ENCODE peak calls at places on chromosomes 3 and 15, in four cellular contexts. V, G, E and K are unnamed samples.

GRCh38 chr3:194333981-194334320 is 17.2 kb downstream of the CPN2 start:
- DNase-seq in V (no peak), G (no peak), E (no peak), K (no peak)

GRCh38 chr3:108100906-108101305 is 10.1 kb upstream of the CD47 start:
- DNase-seq in V (no peak), G (no peak), E (no peak), K (no peak)

GRCh38 chr15:41568350-41569017 is 9.5 kb downstream of the TYRO3 start:
- DNase-seq in V (peak; percentile 59), G (no peak), E (no peak), K (no peak)

GRCh38 chr15:92963794-92964193 is 63.7 kb downstream of the CHD2 start:
- DNase-seq in V (no peak), G (no peak), E (no peak), K (no peak)

GRCh38 chr3:102353804-102354203 is 81.0 kb upstream of the ZPLD1 start:
- DNase-seq in V (no peak), G (no peak), E (no peak), K (no peak)

GRCh38 chr15:31459011-31459748 is 132.5 kb downstream of the KLF13 start:
- DNase-seq in V (no peak), G (peak; percentile 20), E (peak; percentile 44), K (no peak)

GRCh38 chr15:31469801-31470545 is 143.3 kb downstream of the KLF13 start:
- DNase-seq in V (no peak), G (no peak), E (peak; percentile 31), K (no peak)

GRCh38 chr3:43348852-43349574 is 62.7 kb downstream of the SNRK start:
- DNase-seq in V (no peak), G (no peak), E (no peak), K (no peak)

GRCh38 chr3:58441514-58442450 is 8.2 kb upstream of the PDHB start:
- DNase-seq in V (no peak), G (no peak), E (no peak), K (no peak)

GRCh38 chr3:63656791-63657190 is 4.3 kb downstream of the SNTN start:
- DNase-seq in V (no peak), G (no peak), E (no peak), K (no peak)

GRCh38 chr15:70505411-70505919 is 257.9 kb downstream of the UACA start:
- DNase-seq in V (peak; percentile 55), G (no peak), E (no peak), K (no peak)

GRCh38 chr15:44584162-44584749 is 47.3 kb downstream of the EIF3J start:
- DNase-seq in V (peak; percentile 84), G (no peak), E (no peak), K (no peak)

GRCh38 chr3:49017978-49018706 is at the start of gene DALRD3:
- DNase-seq in V (peak; percentile 92), G (peak; percentile 84), E (peak; percentile 84), K (no peak)

GRCh38 chr15:37016287-37016686 is 84.1 kb downstream of the MEIS2 start:
- DNase-seq in V (no peak), G (no peak), E (no peak), K (no peak)

GRCh38 chr3:115099115-115099884 is 47.8 kb downstream of the ZBTB20 start:
- DNase-seq in V (no peak), G (no peak), E (no peak), K (no peak)

GRCh38 chr15:75861750-75862402 is 18.6 kb downstream of the UBE2Q2 start:
- DNase-seq in V (no peak), G (no peak), E (no peak), K (no peak)

GRCh38 chr3:38067508-38068233 is 28.7 kb downstream of the DLEC1 start:
- DNase-seq in V (no peak), G (no peak), E (no peak), K (no peak)

GRCh38 chr3:99920530-99921376 is 103.1 kb downstream of the CMSS1 start:
- DNase-seq in V (no peak), G (peak; percentile 90), E (peak; percentile 87), K (peak; percentile 45)

GRCh38 chr15:57003418-57003817 is 85.0 kb downstream of the TCF12 start:
- DNase-seq in V (no peak), G (no peak), E (no peak), K (no peak)

GRCh38 chr3:88003115-88003755 is 55.6 kb downstream of the CGGBP1 start:
- DNase-seq in V (no peak), G (no peak), E (no peak), K (no peak)

GRCh38 chr3:119810018-119810435 is 28.1 kb downstream of the NR1I2 start:
- DNase-seq in V (peak; percentile 89), G (no peak), E (no peak), K (no peak)

GRCh38 chr3:181694805-181695660 is 16.7 kb upstream of the SOX2 start:
- DNase-seq in V (peak; percentile 71), G (no peak), E (no peak), K (peak; percentile 31)

GRCh38 chr15:31360843-31361763 is 34.5 kb downstream of the KLF13 start:
- DNase-seq in V (peak; percentile 97), G (no peak), E (no peak), K (no peak)

GRCh38 chr3:5009506-5010100 is 30.4 kb downstream of the BHLHE40 start:
- DNase-seq in V (peak; percentile 66), G (no peak), E (peak; percentile 38), K (no peak)

GRCh38 chr3:128490650-128491070 is 2.3 kb downstream of the GATA2 start:
- DNase-seq in V (no peak), G (peak; percentile 69), E (no peak), K (no peak)

GRCh38 chr3:188197388-188197847 is 43.5 kb downstream of the LPP start:
- DNase-seq in V (no peak), G (peak; percentile 57), E (no peak), K (no peak)

GRCh38 chr3:44235604-44236484 is 5.8 kb upstream of the TOPAZ1 start:
- DNase-seq in V (peak; percentile 77), G (peak; percentile 81), E (peak; percentile 72), K (no peak)

GRCh38 chr15:68256675-68257450 is 20.7 kb upstream of the FEM1B start:
- DNase-seq in V (peak; percentile 92), G (peak; percentile 94), E (peak; percentile 95), K (peak; percentile 92)

GRCh38 chr3:64684715-64685261 is 3.0 kb downstream of the ADAMTS9 start:
- DNase-seq in V (no peak), G (peak; percentile 81), E (peak; percentile 88), K (no peak)

GRCh38 chr3:64685331-64685799 is 2.4 kb downstream of the ADAMTS9 start:
- DNase-seq in V (peak; percentile 70), G (no peak), E (peak; percentile 92), K (no peak)

GRCh38 chr3:64687381-64687780 is 419 bp downstream of the ADAMTS9 start:
- DNase-seq in V (peak; percentile 65), G (no peak), E (peak; percentile 69), K (no peak)

GRCh38 chr3:64686446-64686908 is 1.3 kb downstream of the ADAMTS9 start:
- DNase-seq in V (no peak), G (no peak), E (no peak), K (no peak)

GRCh38 chr3:64685800-64686445 is 1.9 kb downstream of the ADAMTS9 start:
- DNase-seq in V (peak; percentile 86), G (peak; percentile 89), E (peak; percentile 97), K (peak; percentile 13)
- TF ChIP-seq CTCF in V (peak; percentile 51), G (no peak), E (no peak), K (peak; percentile 36)

GRCh38 chr3:10694194-10694593 is 121.8 kb upstream of the SLC6A11 start:
- DNase-seq in V (no peak), G (no peak), E (no peak), K (no peak)

GRCh38 chr3:10700821-10701220 is 115.2 kb upstream of the SLC6A11 start:
- DNase-seq in V (no peak), G (no peak), E (no peak), K (no peak)

GRCh38 chr3:10695595-10696285 is 120.3 kb upstream of the SLC6A11 start:
- DNase-seq in V (no peak), G (no peak), E (no peak), K (peak; percentile 75)

GRCh38 chr3:10693457-10693856 is 122.6 kb upstream of the SLC6A11 start:
- DNase-seq in V (no peak), G (no peak), E (no peak), K (no peak)

DNA sequence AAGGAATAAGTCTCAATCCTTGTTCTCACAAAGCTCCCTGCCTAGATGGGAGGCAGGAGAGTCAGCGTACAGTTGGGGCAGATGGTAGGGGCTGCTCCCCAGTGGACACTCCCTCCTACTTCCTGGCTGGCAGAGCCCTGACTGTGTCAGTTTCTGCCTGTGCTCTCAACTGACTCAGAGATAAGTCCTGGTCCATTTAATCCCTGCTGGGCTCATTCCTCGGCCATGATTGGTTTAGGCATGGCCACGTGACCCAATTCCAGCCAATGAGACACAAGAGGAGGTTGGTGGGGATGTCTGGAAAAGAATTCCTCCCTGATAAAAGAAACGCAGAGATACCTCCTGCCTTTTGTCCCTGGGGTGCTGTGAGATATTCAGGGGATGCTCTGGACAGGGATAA is 118.1 kb upstream of the SLC6A11 start:
- DNase-seq in V (no peak), G (no peak), E (no peak), K (no peak)
- H3K27me3 ChIP-seq in V (peaks cover 11% of the 10 kb centered on the region), G (peaks cover 27% of the 10 kb centered on the region), E (peaks cover 11% of the 10 kb centered on the region), K (no peaks in the 10 kb centered on the region)

GRCh38 chr3:60983906-60984305 is 267.3 kb downstream of the FHIT start:
- DNase-seq in V (no peak), G (no peak), E (no peak), K (no peak)

GRCh38 chr3:60992395-60992794 is 258.9 kb downstream of the FHIT start:
- DNase-seq in V (no peak), G (no peak), E (no peak), K (no peak)

GRCh38 chr3:60989893-60990740 is 261.1 kb downstream of the FHIT start:
- DNase-seq in V (no peak), G (no peak), E (no peak), K (no peak)

DNA sequence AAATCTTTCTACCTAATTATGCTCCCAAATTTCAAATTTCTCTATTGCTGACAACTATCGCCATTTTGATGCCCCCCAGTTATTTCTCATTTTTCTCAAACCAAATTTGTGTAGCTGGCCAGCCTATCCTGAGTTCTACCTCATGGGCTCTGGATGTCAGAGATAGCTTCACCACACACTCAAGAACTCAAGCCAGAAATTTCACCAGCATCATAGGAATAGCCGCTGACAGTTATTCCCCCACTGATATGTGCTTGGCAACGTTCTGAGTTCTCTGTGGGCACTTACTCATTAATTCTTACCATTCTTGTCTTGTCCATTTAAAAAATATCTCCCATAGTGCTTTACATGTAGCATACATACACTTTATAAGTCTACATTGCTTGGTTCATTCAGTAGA is 264.7 kb downstream of the FHIT start:
- DNase-seq in V (no peak), G (no peak), E (no peak), K (no peak)
- H3K4me3 ChIP-seq in V (no peak overlapping the region), G (no peak overlapping the region), E (no peak overlapping the region), K (no peak overlapping the region)

DNA sequence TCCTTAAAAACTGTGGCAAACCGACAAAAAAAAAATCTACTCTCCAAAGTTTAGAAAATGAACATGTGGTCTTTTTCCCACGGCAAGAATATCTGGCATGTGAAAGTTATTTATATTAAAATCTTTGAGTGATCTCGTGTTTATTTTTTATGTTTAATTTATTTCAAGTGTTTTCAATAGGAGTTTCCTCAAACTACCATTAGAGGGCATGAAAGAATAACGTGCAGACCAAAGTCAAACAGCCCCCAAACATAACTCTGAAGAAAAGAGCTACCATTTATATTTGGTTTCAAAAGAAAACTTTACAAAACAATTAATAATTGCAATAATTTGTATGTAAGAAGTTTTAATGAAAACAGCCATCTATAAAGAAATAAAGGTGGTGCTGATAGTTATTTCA is 286.3 kb downstream of the ZIC4 start:
- DNase-seq in V (no peak), G (no peak), E (no peak), K (no peak)
- TF ChIP-seq CTCF in V (no peak), G (no peak), E (no peak), K (peak; percentile 48)

GRCh38 chr3:123448503-123449091 is at the start of gene ADCY5:
- DNase-seq in V (peak; percentile 79), G (no peak), E (peak; percentile 74), K (no peak)
- H3K27me3 ChIP-seq in V (peaks cover 53% of the 10 kb centered on the region), G (peaks cover 53% of the 10 kb centered on the region), E (no peaks in the 10 kb centered on the region), K (no peaks in the 10 kb centered on the region)